ENCODE peak calls at places on chromosomes 16 and 17, in seven cellular contexts. One of them, this sample, is unnamed.

GRCh38 chr16:81641403-81642106 is 137.5 kb upstream of the PLCG2 start:
- DNase-seq in foreskin keratinocyte: no peak
- DNase-seq in left ventricle myocardium inferior: no peak
- DNase-seq in stimulated activated CD8-positive, alpha-beta memory T cell treated with anti-CD3 and anti-CD28 coated beads, Interleukin-12 subunit alpha, Interleukin-12 subunit beta, amount 100 ng/mL, for 4 hours: no peak
- DNase-seq in stimulated activated naive CD8-positive, alpha-beta T cell treated with anti-CD3 and anti-CD28 coated beads, Interleukin-15, amount 100 ng/mL, for 72 hours: no peak
- DNase-seq in NCI-H1436 treated with DMSO at 0.1 percent for 48 hours: no peak
- DNase-seq in body of pancreas: peak
- DNase-seq in this sample: no peak

GRCh38 chr17:50898369-50899004 is 32.3 kb upstream of the TOB1 start:
- DNase-seq in foreskin keratinocyte: no peak
- DNase-seq in NCI-H1436 treated with DMSO at 0.1 percent for 48 hours: no peak
- DNase-seq in body of pancreas: no peak
- DNase-seq in left ventricle myocardium inferior: no peak
- DNase-seq in stimulated activated CD8-positive, alpha-beta memory T cell treated with anti-CD3 and anti-CD28 coated beads, Interleukin-12 subunit alpha, Interleukin-12 subunit beta, amount 100 ng/mL, for 4 hours: no peak
- DNase-seq in stimulated activated naive CD8-positive, alpha-beta T cell treated with anti-CD3 and anti-CD28 coated beads, Interleukin-15, amount 100 ng/mL, for 72 hours: no peak
- DNase-seq in this sample: no peak

GRCh38 chr17:45812102-45812501 is 28.0 kb downstream of the CRHR1 start:
- DNase-seq in stimulated activated naive CD8-positive, alpha-beta T cell treated with anti-CD3 and anti-CD28 coated beads, Interleukin-15, amount 100 ng/mL, for 72 hours: no peak
- DNase-seq in left ventricle myocardium inferior: no peak
- DNase-seq in NCI-H1436 treated with DMSO at 0.1 percent for 48 hours: no peak
- DNase-seq in body of pancreas: no peak
- DNase-seq in stimulated activated CD8-positive, alpha-beta memory T cell treated with anti-CD3 and anti-CD28 coated beads, Interleukin-12 subunit alpha, Interleukin-12 subunit beta, amount 100 ng/mL, for 4 hours: no peak
- DNase-seq in foreskin keratinocyte: peak
- DNase-seq in this sample: peak

GRCh38 chr17:74369221-74369620 is 1.9 kb downstream of the GPR142 start:
- DNase-seq in foreskin keratinocyte: no peak
- DNase-seq in body of pancreas: no peak
- DNase-seq in NCI-H1436 treated with DMSO at 0.1 percent for 48 hours: peak
- DNase-seq in stimulated activated CD8-positive, alpha-beta memory T cell treated with anti-CD3 and anti-CD28 coated beads, Interleukin-12 subunit alpha, Interleukin-12 subunit beta, amount 100 ng/mL, for 4 hours: peak
- DNase-seq in left ventricle myocardium inferior: peak
- DNase-seq in stimulated activated naive CD8-positive, alpha-beta T cell treated with anti-CD3 and anti-CD28 coated beads, Interleukin-15, amount 100 ng/mL, for 72 hours: peak
- DNase-seq in this sample: no peak

GRCh38 chr17:13462673-13463124 is 139.0 kb downstream of the HS3ST3A1 start:
- DNase-seq in foreskin keratinocyte: no peak
- DNase-seq in NCI-H1436 treated with DMSO at 0.1 percent for 48 hours: no peak
- DNase-seq in body of pancreas: no peak
- DNase-seq in stimulated activated CD8-positive, alpha-beta memory T cell treated with anti-CD3 and anti-CD28 coated beads, Interleukin-12 subunit alpha, Interleukin-12 subunit beta, amount 100 ng/mL, for 4 hours: no peak
- DNase-seq in stimulated activated naive CD8-positive, alpha-beta T cell treated with anti-CD3 and anti-CD28 coated beads, Interleukin-15, amount 100 ng/mL, for 72 hours: no peak
- DNase-seq in left ventricle myocardium inferior: no peak
- DNase-seq in this sample: no peak

GRCh38 chr16:13056607-13057006 is 155.2 kb downstream of the SHISA9 start:
- DNase-seq in foreskin keratinocyte: no peak
- DNase-seq in stimulated activated CD8-positive, alpha-beta memory T cell treated with anti-CD3 and anti-CD28 coated beads, Interleukin-12 subunit alpha, Interleukin-12 subunit beta, amount 100 ng/mL, for 4 hours: no peak
- DNase-seq in left ventricle myocardium inferior: no peak
- DNase-seq in body of pancreas: no peak
- DNase-seq in stimulated activated naive CD8-positive, alpha-beta T cell treated with anti-CD3 and anti-CD28 coated beads, Interleukin-15, amount 100 ng/mL, for 72 hours: no peak
- DNase-seq in NCI-H1436 treated with DMSO at 0.1 percent for 48 hours: no peak
- DNase-seq in this sample: no peak

GRCh38 chr17:50259484-50260324 is 14.6 kb upstream of the TMEM92 start:
- DNase-seq in left ventricle myocardium inferior: no peak
- DNase-seq in foreskin keratinocyte: no peak
- DNase-seq in stimulated activated naive CD8-positive, alpha-beta T cell treated with anti-CD3 and anti-CD28 coated beads, Interleukin-15, amount 100 ng/mL, for 72 hours: no peak
- DNase-seq in NCI-H1436 treated with DMSO at 0.1 percent for 48 hours: no peak
- DNase-seq in body of pancreas: no peak
- DNase-seq in stimulated activated CD8-positive, alpha-beta memory T cell treated with anti-CD3 and anti-CD28 coated beads, Interleukin-12 subunit alpha, Interleukin-12 subunit beta, amount 100 ng/mL, for 4 hours: no peak
- DNase-seq in this sample: no peak

GRCh38 chr17:28475151-28475900 is 1.9 kb downstream of the SLC13A2 start:
- DNase-seq in stimulated activated CD8-positive, alpha-beta memory T cell treated with anti-CD3 and anti-CD28 coated beads, Interleukin-12 subunit alpha, Interleukin-12 subunit beta, amount 100 ng/mL, for 4 hours: no peak
- DNase-seq in body of pancreas: no peak
- DNase-seq in stimulated activated naive CD8-positive, alpha-beta T cell treated with anti-CD3 and anti-CD28 coated beads, Interleukin-15, amount 100 ng/mL, for 72 hours: no peak
- DNase-seq in left ventricle myocardium inferior: no peak
- DNase-seq in foreskin keratinocyte: no peak
- DNase-seq in NCI-H1436 treated with DMSO at 0.1 percent for 48 hours: no peak
- DNase-seq in this sample: peak

GRCh38 chr16:55370762-55371482 is 46.9 kb downstream of the IRX6 start:
- DNase-seq in foreskin keratinocyte: peak
- DNase-seq in stimulated activated CD8-positive, alpha-beta memory T cell treated with anti-CD3 and anti-CD28 coated beads, Interleukin-12 subunit alpha, Interleukin-12 subunit beta, amount 100 ng/mL, for 4 hours: no peak
- DNase-seq in body of pancreas: peak
- DNase-seq in left ventricle myocardium inferior: peak
- DNase-seq in stimulated activated naive CD8-positive, alpha-beta T cell treated with anti-CD3 and anti-CD28 coated beads, Interleukin-15, amount 100 ng/mL, for 72 hours: peak
- DNase-seq in NCI-H1436 treated with DMSO at 0.1 percent for 48 hours: no peak
- DNase-seq in this sample: no peak

GRCh38 chr16:15484662-15485061 is 50.3 kb downstream of the BMERB1 start:
- DNase-seq in NCI-H1436 treated with DMSO at 0.1 percent for 48 hours: no peak
- DNase-seq in body of pancreas: no peak
- DNase-seq in foreskin keratinocyte: no peak
- DNase-seq in stimulated activated CD8-positive, alpha-beta memory T cell treated with anti-CD3 and anti-CD28 coated beads, Interleukin-12 subunit alpha, Interleukin-12 subunit beta, amount 100 ng/mL, for 4 hours: no peak
- DNase-seq in left ventricle myocardium inferior: no peak
- DNase-seq in stimulated activated naive CD8-positive, alpha-beta T cell treated with anti-CD3 and anti-CD28 coated beads, Interleukin-15, amount 100 ng/mL, for 72 hours: no peak
- DNase-seq in this sample: no peak

GRCh38 chr16:84423416-84423837 is 55.1 kb downstream of the ATP2C2 start:
- DNase-seq in foreskin keratinocyte: peak
- DNase-seq in stimulated activated naive CD8-positive, alpha-beta T cell treated with anti-CD3 and anti-CD28 coated beads, Interleukin-15, amount 100 ng/mL, for 72 hours: no peak
- DNase-seq in left ventricle myocardium inferior: no peak
- DNase-seq in NCI-H1436 treated with DMSO at 0.1 percent for 48 hours: no peak
- DNase-seq in stimulated activated CD8-positive, alpha-beta memory T cell treated with anti-CD3 and anti-CD28 coated beads, Interleukin-12 subunit alpha, Interleukin-12 subunit beta, amount 100 ng/mL, for 4 hours: no peak
- DNase-seq in body of pancreas: no peak
- DNase-seq in this sample: peak

GRCh38 chr16:81170824-81171223 is 67.7 kb upstream of the BCO1 start:
- DNase-seq in NCI-H1436 treated with DMSO at 0.1 percent for 48 hours: no peak
- DNase-seq in stimulated activated naive CD8-positive, alpha-beta T cell treated with anti-CD3 and anti-CD28 coated beads, Interleukin-15, amount 100 ng/mL, for 72 hours: no peak
- DNase-seq in body of pancreas: no peak
- DNase-seq in stimulated activated CD8-positive, alpha-beta memory T cell treated with anti-CD3 and anti-CD28 coated beads, Interleukin-12 subunit alpha, Interleukin-12 subunit beta, amount 100 ng/mL, for 4 hours: no peak
- DNase-seq in foreskin keratinocyte: no peak
- DNase-seq in left ventricle myocardium inferior: no peak
- DNase-seq in this sample: no peak

GRCh38 chr16:86492267-86492960 is 17.9 kb upstream of the FOXF1 start:
- DNase-seq in stimulated activated naive CD8-positive, alpha-beta T cell treated with anti-CD3 and anti-CD28 coated beads, Interleukin-15, amount 100 ng/mL, for 72 hours: no peak
- DNase-seq in foreskin keratinocyte: no peak
- DNase-seq in body of pancreas: no peak
- DNase-seq in left ventricle myocardium inferior: no peak
- DNase-seq in NCI-H1436 treated with DMSO at 0.1 percent for 48 hours: no peak
- DNase-seq in stimulated activated CD8-positive, alpha-beta memory T cell treated with anti-CD3 and anti-CD28 coated beads, Interleukin-12 subunit alpha, Interleukin-12 subunit beta, amount 100 ng/mL, for 4 hours: no peak
- DNase-seq in this sample: no peak

GRCh38 chr16:88732961-88733294 is 26.6 kb downstream of the CTU2 start:
- DNase-seq in left ventricle myocardium inferior: no peak
- DNase-seq in body of pancreas: no peak
- DNase-seq in stimulated activated naive CD8-positive, alpha-beta T cell treated with anti-CD3 and anti-CD28 coated beads, Interleukin-15, amount 100 ng/mL, for 72 hours: no peak
- DNase-seq in NCI-H1436 treated with DMSO at 0.1 percent for 48 hours: no peak
- DNase-seq in stimulated activated CD8-positive, alpha-beta memory T cell treated with anti-CD3 and anti-CD28 coated beads, Interleukin-12 subunit alpha, Interleukin-12 subunit beta, amount 100 ng/mL, for 4 hours: no peak
- DNase-seq in foreskin keratinocyte: no peak
- DNase-seq in this sample: no peak

GRCh38 chr16:17224859-17225258 is 245.9 kb downstream of the XYLT1 start:
- DNase-seq in foreskin keratinocyte: peak
- DNase-seq in left ventricle myocardium inferior: peak
- DNase-seq in stimulated activated CD8-positive, alpha-beta memory T cell treated with anti-CD3 and anti-CD28 coated beads, Interleukin-12 subunit alpha, Interleukin-12 subunit beta, amount 100 ng/mL, for 4 hours: peak
- DNase-seq in body of pancreas: peak
- DNase-seq in NCI-H1436 treated with DMSO at 0.1 percent for 48 hours: no peak
- DNase-seq in stimulated activated naive CD8-positive, alpha-beta T cell treated with anti-CD3 and anti-CD28 coated beads, Interleukin-15, amount 100 ng/mL, for 72 hours: peak
- DNase-seq in this sample: no peak

GRCh38 chr17:3870871-3871306 is 22.0 kb downstream of the CAMKK1 start:
- DNase-seq in foreskin keratinocyte: no peak
- DNase-seq in body of pancreas: no peak
- DNase-seq in NCI-H1436 treated with DMSO at 0.1 percent for 48 hours: no peak
- DNase-seq in left ventricle myocardium inferior: no peak
- DNase-seq in stimulated activated naive CD8-positive, alpha-beta T cell treated with anti-CD3 and anti-CD28 coated beads, Interleukin-15, amount 100 ng/mL, for 72 hours: no peak
- DNase-seq in stimulated activated CD8-positive, alpha-beta memory T cell treated with anti-CD3 and anti-CD28 coated beads, Interleukin-12 subunit alpha, Interleukin-12 subunit beta, amount 100 ng/mL, for 4 hours: no peak
- DNase-seq in this sample: no peak

GRCh38 chr17:74332017-74332650 is 6.1 kb downstream of the KIF19 start:
- DNase-seq in body of pancreas: no peak
- DNase-seq in stimulated activated naive CD8-positive, alpha-beta T cell treated with anti-CD3 and anti-CD28 coated beads, Interleukin-15, amount 100 ng/mL, for 72 hours: no peak
- DNase-seq in left ventricle myocardium inferior: no peak
- DNase-seq in foreskin keratinocyte: no peak
- DNase-seq in NCI-H1436 treated with DMSO at 0.1 percent for 48 hours: peak
- DNase-seq in stimulated activated CD8-positive, alpha-beta memory T cell treated with anti-CD3 and anti-CD28 coated beads, Interleukin-12 subunit alpha, Interleukin-12 subunit beta, amount 100 ng/mL, for 4 hours: no peak
- DNase-seq in this sample: no peak

GRCh38 chr16:53506254-53506653 is 3.2 kb upstream of the AKTIP start:
- DNase-seq in left ventricle myocardium inferior: no peak
- DNase-seq in stimulated activated CD8-positive, alpha-beta memory T cell treated with anti-CD3 and anti-CD28 coated beads, Interleukin-12 subunit alpha, Interleukin-12 subunit beta, amount 100 ng/mL, for 4 hours: no peak
- DNase-seq in NCI-H1436 treated with DMSO at 0.1 percent for 48 hours: no peak
- DNase-seq in foreskin keratinocyte: no peak
- DNase-seq in body of pancreas: no peak
- DNase-seq in stimulated activated naive CD8-positive, alpha-beta T cell treated with anti-CD3 and anti-CD28 coated beads, Interleukin-15, amount 100 ng/mL, for 72 hours: no peak
- DNase-seq in this sample: no peak

GRCh38 chr17:5788266-5788900 is 204.1 kb upstream of the NLRP1 start:
- DNase-seq in body of pancreas: no peak
- DNase-seq in left ventricle myocardium inferior: no peak
- DNase-seq in foreskin keratinocyte: peak
- DNase-seq in stimulated activated CD8-positive, alpha-beta memory T cell treated with anti-CD3 and anti-CD28 coated beads, Interleukin-12 subunit alpha, Interleukin-12 subunit beta, amount 100 ng/mL, for 4 hours: no peak
- DNase-seq in NCI-H1436 treated with DMSO at 0.1 percent for 48 hours: no peak
- DNase-seq in stimulated activated naive CD8-positive, alpha-beta T cell treated with anti-CD3 and anti-CD28 coated beads, Interleukin-15, amount 100 ng/mL, for 72 hours: no peak
- DNase-seq in this sample: no peak

GRCh38 chr16:74691093-74691855 is 9.4 kb downstream of the MLKL start:
- DNase-seq in NCI-H1436 treated with DMSO at 0.1 percent for 48 hours: no peak
- DNase-seq in body of pancreas: no peak
- DNase-seq in stimulated activated naive CD8-positive, alpha-beta T cell treated with anti-CD3 and anti-CD28 coated beads, Interleukin-15, amount 100 ng/mL, for 72 hours: no peak
- DNase-seq in foreskin keratinocyte: no peak
- DNase-seq in left ventricle myocardium inferior: no peak
- DNase-seq in stimulated activated CD8-positive, alpha-beta memory T cell treated with anti-CD3 and anti-CD28 coated beads, Interleukin-12 subunit alpha, Interleukin-12 subunit beta, amount 100 ng/mL, for 4 hours: no peak
- DNase-seq in this sample: no peak

GRCh38 chr16:24771132-24771778 is 41.8 kb downstream of the TNRC6A start:
- DNase-seq in NCI-H1436 treated with DMSO at 0.1 percent for 48 hours: no peak
- DNase-seq in foreskin keratinocyte: no peak
- DNase-seq in left ventricle myocardium inferior: no peak
- DNase-seq in body of pancreas: no peak
- DNase-seq in stimulated activated CD8-positive, alpha-beta memory T cell treated with anti-CD3 and anti-CD28 coated beads, Interleukin-12 subunit alpha, Interleukin-12 subunit beta, amount 100 ng/mL, for 4 hours: no peak
- DNase-seq in stimulated activated naive CD8-positive, alpha-beta T cell treated with anti-CD3 and anti-CD28 coated beads, Interleukin-15, amount 100 ng/mL, for 72 hours: no peak
- DNase-seq in this sample: no peak

GRCh38 chr17:4600563-4600962 is 16.2 kb downstream of the SMTNL2 start:
- DNase-seq in body of pancreas: no peak
- DNase-seq in stimulated activated naive CD8-positive, alpha-beta T cell treated with anti-CD3 and anti-CD28 coated beads, Interleukin-15, amount 100 ng/mL, for 72 hours: no peak
- DNase-seq in stimulated activated CD8-positive, alpha-beta memory T cell treated with anti-CD3 and anti-CD28 coated beads, Interleukin-12 subunit alpha, Interleukin-12 subunit beta, amount 100 ng/mL, for 4 hours: no peak
- DNase-seq in left ventricle myocardium inferior: peak
- DNase-seq in NCI-H1436 treated with DMSO at 0.1 percent for 48 hours: no peak
- DNase-seq in foreskin keratinocyte: no peak
- DNase-seq in this sample: no peak

GRCh38 chr16:70490261-70490660 is 33.1 kb downstream of the COG4 start:
- DNase-seq in left ventricle myocardium inferior: no peak
- DNase-seq in foreskin keratinocyte: no peak
- DNase-seq in body of pancreas: no peak
- DNase-seq in stimulated activated naive CD8-positive, alpha-beta T cell treated with anti-CD3 and anti-CD28 coated beads, Interleukin-15, amount 100 ng/mL, for 72 hours: no peak
- DNase-seq in stimulated activated CD8-positive, alpha-beta memory T cell treated with anti-CD3 and anti-CD28 coated beads, Interleukin-12 subunit alpha, Interleukin-12 subunit beta, amount 100 ng/mL, for 4 hours: no peak
- DNase-seq in NCI-H1436 treated with DMSO at 0.1 percent for 48 hours: no peak
- DNase-seq in this sample: no peak

GRCh38 chr16:31243734-31244670 is 15.8 kb upstream of the ITGAM start:
- DNase-seq in stimulated activated CD8-positive, alpha-beta memory T cell treated with anti-CD3 and anti-CD28 coated beads, Interleukin-12 subunit alpha, Interleukin-12 subunit beta, amount 100 ng/mL, for 4 hours: no peak
- DNase-seq in stimulated activated naive CD8-positive, alpha-beta T cell treated with anti-CD3 and anti-CD28 coated beads, Interleukin-15, amount 100 ng/mL, for 72 hours: no peak
- DNase-seq in NCI-H1436 treated with DMSO at 0.1 percent for 48 hours: no peak
- DNase-seq in foreskin keratinocyte: no peak
- DNase-seq in left ventricle myocardium inferior: no peak
- DNase-seq in body of pancreas: no peak
- DNase-seq in this sample: no peak

GRCh38 chr17:81192386-81193050 is 26.5 kb upstream of the AATK start:
- DNase-seq in stimulated activated CD8-positive, alpha-beta memory T cell treated with anti-CD3 and anti-CD28 coated beads, Interleukin-12 subunit alpha, Interleukin-12 subunit beta, amount 100 ng/mL, for 4 hours: no peak
- DNase-seq in body of pancreas: no peak
- DNase-seq in stimulated activated naive CD8-positive, alpha-beta T cell treated with anti-CD3 and anti-CD28 coated beads, Interleukin-15, amount 100 ng/mL, for 72 hours: no peak
- DNase-seq in left ventricle myocardium inferior: no peak
- DNase-seq in NCI-H1436 treated with DMSO at 0.1 percent for 48 hours: no peak
- DNase-seq in foreskin keratinocyte: no peak
- DNase-seq in this sample: no peak

GRCh38 chr17:8006836-8007680 is 4.6 kb downstream of the GUCY2D start:
- DNase-seq in stimulated activated naive CD8-positive, alpha-beta T cell treated with anti-CD3 and anti-CD28 coated beads, Interleukin-15, amount 100 ng/mL, for 72 hours: no peak
- DNase-seq in NCI-H1436 treated with DMSO at 0.1 percent for 48 hours: no peak
- DNase-seq in foreskin keratinocyte: no peak
- DNase-seq in body of pancreas: no peak
- DNase-seq in left ventricle myocardium inferior: no peak
- DNase-seq in stimulated activated CD8-positive, alpha-beta memory T cell treated with anti-CD3 and anti-CD28 coated beads, Interleukin-12 subunit alpha, Interleukin-12 subunit beta, amount 100 ng/mL, for 4 hours: no peak
- DNase-seq in this sample: no peak

GRCh38 chr16:8880839-8881510 is 1.2 kb upstream of the LITAFD start:
- DNase-seq in foreskin keratinocyte: no peak
- DNase-seq in left ventricle myocardium inferior: no peak
- DNase-seq in body of pancreas: no peak
- DNase-seq in stimulated activated naive CD8-positive, alpha-beta T cell treated with anti-CD3 and anti-CD28 coated beads, Interleukin-15, amount 100 ng/mL, for 72 hours: no peak
- DNase-seq in stimulated activated CD8-positive, alpha-beta memory T cell treated with anti-CD3 and anti-CD28 coated beads, Interleukin-12 subunit alpha, Interleukin-12 subunit beta, amount 100 ng/mL, for 4 hours: no peak
- DNase-seq in NCI-H1436 treated with DMSO at 0.1 percent for 48 hours: no peak
- DNase-seq in this sample: no peak

This sample was measured in LNCaP clone FGC.